ENCODE peak calls at places on chromosome 21, in six cellular contexts. T, O, S, X, J and G are unnamed samples.

GRCh38 chr21:34743831-34744230 is 75.0 kb downstream of the CLIC6 start:
- DNase-seq in O (peak), T (no peak), X (no peak), S (peak), J (no peak), G (no peak)

GRCh38 chr21:40850071-40850470 is 3.1 kb upstream of the DSCAM start:
- DNase-seq in O (no peak), S (no peak), J (no peak), T (no peak), X (no peak), G (no peak)

GRCh38 chr21:29938968-29939858 is 583 bp downstream of the GRIK1 start:
- DNase-seq in S (no peak), J (no peak), X (peak), O (peak), T (no peak), G (no peak)

GRCh38 chr21:42845296-42845965 is 33.9 kb downstream of the WDR4 start:
- DNase-seq in X (no peak), J (no peak), T (no peak), S (no peak), O (no peak), G (no peak)

GRCh38 chr21:38806153-38806941 is 618 bp downstream of the ETS2 start:
- DNase-seq in X (peak), T (no peak), S (peak), O (no peak), J (peak), G (no peak)

GRCh38 chr21:43854773-43855633 is 10.0 kb upstream of the AGPAT3 start:
- DNase-seq in S (no peak), X (no peak), T (no peak), J (peak), O (no peak), G (no peak)

GRCh38 chr21:45534591-45535331 is 7.5 kb downstream of the SLC19A1 start:
- DNase-seq in J (no peak), O (no peak), S (no peak), X (no peak), T (no peak), G (peak)

GRCh38 chr21:34074283-34075098 is 1.1 kb downstream of the MRPS6 start:
- DNase-seq in J (peak), S (no peak), X (peak), O (no peak), T (no peak), G (no peak)